ENCODE peak calls at places on chromosomes 13 and 19, in six cellular contexts. V is transverse colon, A is tibial nerve, R is ovary, J is A549, O is stomach. W is an unnamed sample.

GRCh38 chr19:58562126-58563033 is 4.0 kb upstream of the UBE2M start:
- DNase-seq in V (no peak), A (no peak), R (peak), J (no peak), O (peak), W (peak)

GRCh38 chr19:40588926-40589569 is 12.1 kb upstream of the LTBP4 start:
- DNase-seq in V (no peak), A (no peak), R (no peak), J (no peak), O (no peak), W (no peak)

GRCh38 chr19:45526143-45526542 is 18.9 kb downstream of the VASP start:
- DNase-seq in V (peak), A (no peak), R (peak), J (peak), O (peak), W (peak)

GRCh38 chr19:17184381-17184841 is 30.7 kb upstream of the USE1 start:
- DNase-seq in V (peak), A (no peak), R (no peak), J (no peak), O (no peak), W (no peak)

GRCh38 chr13:41668130-41668757 is 210.9 kb downstream of the RGCC start:
- DNase-seq in V (peak), A (no peak), R (peak), J (peak), O (peak), W (peak)

GRCh38 chr13:66430266-66430665 is 799.9 kb downstream of the PCDH9 start:
- DNase-seq in V (no peak), A (no peak), R (no peak), J (no peak), O (no peak), W (no peak)

GRCh38 chr13:36362251-36362650 is 16.1 kb upstream of the SPART start:
- DNase-seq in V (no peak), A (no peak), R (no peak), J (peak), O (no peak), W (no peak)

GRCh38 chr13:102907886-102908515 is 62.2 kb downstream of the ERCC5 start:
- DNase-seq in V (no peak), A (no peak), R (no peak), J (no peak), O (no peak), W (no peak)

GRCh38 chr19:38596057-38596981 is 21.4 kb downstream of the MAP4K1 start:
- DNase-seq in V (peak), A (no peak), R (peak), J (peak), O (peak), W (peak)

GRCh38 chr13:43983373-43983772 is 103.7 kb downstream of the LACC1 start:
- DNase-seq in V (no peak), A (no peak), R (no peak), J (no peak), O (no peak), W (no peak)

GRCh38 chr19:2608602-2608922 is 93.9 kb downstream of the GNG7 start:
- DNase-seq in V (no peak), A (no peak), R (no peak), J (no peak), O (no peak), W (no peak)

GRCh38 chr19:10896851-10897526 is 25.6 kb downstream of the CARM1 start:
- DNase-seq in V (no peak), A (no peak), R (no peak), J (peak), O (no peak), W (no peak)

GRCh38 chr19:9362905-9363304 is at the start of gene ZNF177:
- DNase-seq in V (no peak), A (no peak), R (no peak), J (no peak), O (no peak), W (no peak)

GRCh38 chr19:35714601-35715354 is 3.0 kb upstream of the KMT2B start:
- DNase-seq in V (no peak), A (no peak), R (no peak), J (peak), O (no peak), W (no peak)

GRCh38 chr13:77430377-77430951 is 103.6 kb upstream of the MYCBP2 start:
- DNase-seq in V (no peak), A (no peak), R (no peak), J (no peak), O (no peak), W (no peak)

GRCh38 chr13:99639126-99639525 is 137.9 kb downstream of the TM9SF2 start:
- DNase-seq in V (no peak), A (no peak), R (no peak), J (no peak), O (no peak), W (no peak)

GRCh38 chr13:90943961-90944360 is 403.5 kb upstream of the MIR17HG start:
- DNase-seq in V (no peak), A (no peak), R (no peak), J (no peak), O (no peak), W (no peak)

GRCh38 chr13:100545684-100546061 is 42.9 kb downstream of the GGACT start:
- DNase-seq in V (no peak), A (no peak), R (no peak), J (no peak), O (no peak), W (no peak)

GRCh38 chr19:58020985-58021384 is 12.8 kb upstream of the ZSCAN1 start:
- DNase-seq in V (no peak), A (no peak), R (no peak), J (no peak), O (no peak), W (no peak)

GRCh38 chr19:54518844-54519243 is 16.2 kb downstream of the LAIR2 start:
- DNase-seq in V (no peak), A (no peak), R (no peak), J (no peak), O (no peak), W (no peak)

DNA sequence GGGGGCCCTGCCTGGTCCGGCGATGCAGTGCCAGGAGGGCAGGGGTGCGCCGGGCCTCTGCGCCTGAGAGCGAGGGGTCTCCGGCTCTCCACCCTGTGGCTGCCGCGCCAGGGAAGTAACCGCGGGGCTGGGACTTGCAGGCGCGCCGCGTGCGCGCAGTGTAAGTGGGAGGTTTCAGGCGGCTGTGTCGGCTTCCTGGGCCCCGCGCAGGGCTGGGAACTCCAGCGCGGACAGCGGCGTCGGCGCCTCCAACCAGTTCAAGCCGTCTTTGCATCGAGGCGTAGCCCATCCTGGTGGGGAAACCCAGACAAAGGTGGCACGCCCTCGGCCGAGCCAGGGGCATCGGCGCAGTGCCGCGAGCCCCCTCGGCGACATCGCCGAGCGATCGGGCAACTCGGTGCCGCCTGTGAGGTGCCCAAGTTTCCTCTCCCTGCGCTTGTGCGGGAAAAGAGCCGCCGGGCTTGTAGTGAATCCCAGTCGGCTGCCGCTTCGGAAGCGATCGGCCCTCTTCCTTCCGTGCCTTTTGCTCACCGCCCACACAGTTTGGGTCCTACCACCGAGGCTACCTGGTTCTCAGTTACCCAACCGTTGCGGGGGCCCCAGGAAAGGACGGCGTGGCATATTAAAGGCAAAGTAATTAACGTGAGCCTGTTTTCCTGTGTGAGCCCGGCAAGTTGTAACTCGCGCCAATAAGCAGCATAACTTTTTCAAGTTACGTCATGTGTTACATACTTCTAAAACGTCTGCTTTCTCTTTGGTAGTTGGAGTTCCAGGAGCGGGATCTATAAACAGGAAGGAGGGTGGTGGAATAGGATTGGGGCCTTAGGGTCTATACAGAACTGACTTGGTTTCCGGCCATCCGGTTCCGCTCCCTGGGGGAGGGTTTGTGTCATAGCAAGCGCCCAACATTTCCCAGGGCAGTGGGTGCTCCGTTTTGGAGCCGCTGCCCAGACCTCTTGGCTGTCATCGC is 1.2 kb downstream of the LRCH1 start:
- DNase-seq in V (peak), A (peak), R (peak), J (peak), O (peak), W (peak)
- TF ChIP-seq POLR2A in V (peak), A (peak), R (no peak), J (no peak), O (no peak), W (peak)

DNA sequence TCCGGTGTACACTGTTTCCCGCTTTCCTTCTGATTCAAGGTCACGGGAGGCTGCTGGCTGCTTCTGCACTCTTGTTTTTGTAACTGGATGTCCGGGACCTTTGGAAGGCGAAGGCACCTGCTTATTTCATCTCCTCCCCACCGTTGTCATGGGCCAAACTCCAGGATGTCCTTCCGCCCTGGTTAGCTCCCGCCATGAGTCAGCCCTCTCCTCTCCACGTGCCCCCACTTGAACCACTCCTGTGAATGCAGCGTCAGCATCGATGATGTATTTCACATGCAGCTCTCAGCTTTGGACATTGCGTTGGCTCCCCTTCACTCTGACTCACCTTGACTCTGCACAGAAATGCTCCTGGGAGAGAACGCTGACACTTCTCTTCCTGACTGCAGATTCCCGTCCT is 5.5 kb upstream of the GALP start:
- DNase-seq in V (no peak), A (no peak), R (no peak), J (peak), O (no peak), W (peak)
- TF ChIP-seq POLR2A in V (no peak), A (no peak), R (no peak), J (no peak), O (no peak), W (peak)

GRCh38 chr13:113178070-113178895 is 19.8 kb downstream of the PROZ start:
- DNase-seq in V (no peak), A (no peak), R (no peak), J (no peak), O (no peak), W (no peak)
- TF ChIP-seq POLR2A in V (no peak), A (no peak), R (no peak), J (no peak), O (no peak), W (no peak)

GRCh38 chr13:30616927-30617314 is 799 bp upstream of the USPL1 start:
- DNase-seq in V (peak), A (peak), R (peak), J (peak), O (peak), W (peak)
- TF ChIP-seq POLR2A in V (no peak), A (peak), R (no peak), J (peak), O (peak), W (peak)

GRCh38 chr19:43934985-43935708 is at the start of gene ZNF45:
- DNase-seq in V (peak), A (peak), R (peak), J (peak), O (peak), W (peak)
- TF ChIP-seq POLR2A in V (peak), A (no peak), R (no peak), J (peak), O (no peak), W (no peak)